ENCODE peak calls at places on chromosomes 12 and 14, in nine cellular contexts. T is progenitor cell of endocrine pancreas; K is mammary epithelial cell; H is activated T-helper 9 cell treated with anti-CD3 and anti-CD28 coated beads, Interleukin-2, amount 50 U/mL, for 16 hours; U is AG04450; B is neural progenitor cell; I is amygdala; F is NAMALWA; M is cardiac muscle cell. A is an unnamed sample.

GRCh38 chr12:11545438-11546330 is 103.8 kb upstream of the ETV6 start:
- DNase-seq in T (no peak), K (no peak), H (peak; percentile 5), U (no peak), B (no peak), I (no peak), F (peak; percentile 73), M (peak; percentile 14), A (no peak)

GRCh38 chr14:96741151-96741977 is 55.8 kb upstream of the VRK1 start:
- DNase-seq in T (peak; percentile 72), K (peak; percentile 37), H (peak; percentile 65), U (no peak), B (peak; percentile 79), I (peak; percentile 16), F (peak; percentile 70), M (peak; percentile 69), A (peak; percentile 29)

GRCh38 chr14:60760209-60760608 is 25.6 kb downstream of the MNAT1 start:
- DNase-seq in T (no peak), K (no peak), H (no peak), U (no peak), B (no peak), I (no peak), F (no peak), M (no peak), A (no peak)

GRCh38 chr14:101589486-101590015 is 28.3 kb downstream of the DIO3 start:
- DNase-seq in T (no peak), K (no peak), H (no peak), U (no peak), B (no peak), I (no peak), F (no peak), M (no peak), A (no peak)

GRCh38 chr14:49849213-49849847 is 3.3 kb downstream of the NEMF start:
- DNase-seq in T (no peak), K (no peak), H (no peak), U (no peak), B (no peak), I (no peak), F (no peak), M (no peak), A (no peak)

GRCh38 chr12:70644836-70645235 is 7.6 kb upstream of the PTPRB start:
- DNase-seq in T (no peak), K (no peak), H (no peak), U (no peak), B (no peak), I (no peak), F (no peak), M (no peak), A (no peak)

GRCh38 chr12:19288603-19289244 is 150.6 kb upstream of the AEBP2 start:
- DNase-seq in T (no peak), K (peak; percentile 23), H (no peak), U (no peak), B (peak; percentile 37), I (no peak), F (peak; percentile 65), M (peak; percentile 45), A (no peak)

GRCh38 chr14:75234173-75234855 is 44.3 kb upstream of the FOS start:
- DNase-seq in T (no peak), K (no peak), H (no peak), U (peak; percentile 66), B (no peak), I (peak; percentile 16), F (no peak), M (no peak), A (peak; percentile 13)

GRCh38 chr14:105012171-105012985 is 8.5 kb downstream of the CDCA4 start:
- DNase-seq in T (no peak), K (no peak), H (no peak), U (no peak), B (no peak), I (no peak), F (no peak), M (no peak), A (no peak)

GRCh38 chr12:1435456-1435855 is 158.9 kb downstream of the FBXL14 start:
- DNase-seq in T (no peak), K (no peak), H (no peak), U (no peak), B (no peak), I (no peak), F (no peak), M (no peak), A (no peak)

GRCh38 chr14:48331421-48331820 is 656.0 kb upstream of the MDGA2 start:
- DNase-seq in T (no peak), K (no peak), H (no peak), U (no peak), B (no peak), I (no peak), F (no peak), M (no peak), A (no peak)

GRCh38 chr12:65776994-65777393 is 47.3 kb upstream of the HMGA2 start:
- DNase-seq in T (no peak), K (no peak), H (no peak), U (no peak), B (no peak), I (no peak), F (no peak), M (no peak), A (no peak)

GRCh38 chr14:98859301-98859700 is 412.7 kb downstream of the BCL11B start:
- DNase-seq in T (no peak), K (no peak), H (no peak), U (no peak), B (no peak), I (no peak), F (no peak), M (no peak), A (no peak)

GRCh38 chr14:90453401-90453951 is 56.6 kb downstream of the CALM1 start:
- DNase-seq in T (no peak), K (no peak), H (no peak), U (no peak), B (no peak), I (no peak), F (no peak), M (peak; percentile 18), A (peak; percentile 59)

GRCh38 chr14:55316528-55316927 is 45.3 kb downstream of the FBXO34 start:
- DNase-seq in T (no peak), K (no peak), H (no peak), U (no peak), B (no peak), I (no peak), F (no peak), M (no peak), A (no peak)

GRCh38 chr12:96882862-96883261 is 24.2 kb upstream of the NEDD1 start:
- DNase-seq in T (no peak), K (peak; percentile 77), H (no peak), U (peak; percentile 64), B (no peak), I (no peak), F (no peak), M (no peak), A (no peak)

GRCh38 chr12:54164402-54165145 is 24.2 kb downstream of the SMUG1 start:
- DNase-seq in T (no peak), K (no peak), H (no peak), U (no peak), B (peak; percentile 54), I (no peak), F (no peak), M (no peak), A (peak; percentile 6)

GRCh38 chr14:103746706-103747105 is 31.1 kb downstream of the ZFYVE21 start:
- DNase-seq in T (no peak), K (no peak), H (no peak), U (no peak), B (no peak), I (no peak), F (no peak), M (no peak), A (no peak)

GRCh38 chr12:66050283-66050576 is 80.3 kb downstream of the LLPH start:
- DNase-seq in T (no peak), K (no peak), H (no peak), U (no peak), B (no peak), I (no peak), F (no peak), M (no peak), A (no peak)

GRCh38 chr14:71231521-71232393 is 324.5 kb downstream of the PCNX1 start:
- DNase-seq in T (no peak), K (no peak), H (no peak), U (no peak), B (no peak), I (no peak), F (peak; percentile 18), M (no peak), A (no peak)

GRCh38 chr12:44847888-44848770 is 28.0 kb downstream of the NELL2 start:
- DNase-seq in T (no peak), K (no peak), H (peak; percentile 35), U (no peak), B (no peak), I (no peak), F (peak; percentile 86), M (no peak), A (no peak)

GRCh38 chr14:104870368-104871144 is 5.5 kb downstream of the CEP170B start:
- DNase-seq in T (peak; percentile 38), K (no peak), H (no peak), U (no peak), B (peak; percentile 56), I (no peak), F (peak; percentile 55), M (peak; percentile 37), A (no peak)

GRCh38 chr12:80262372-80263170 is 163.2 kb downstream of the OTOGL start:
- DNase-seq in T (no peak), K (no peak), H (no peak), U (no peak), B (no peak), I (no peak), F (no peak), M (no peak), A (no peak)

GRCh38 chr12:109727039-109727723 is 13.6 kb downstream of the FAM222A start:
- DNase-seq in T (no peak), K (no peak), H (no peak), U (no peak), B (peak; percentile 77), I (peak; percentile 94), F (no peak), M (no peak), A (peak; percentile 62)

GRCh38 chr12:6199211-6199530 is 1.0 kb upstream of the CD9 start:
- DNase-seq in T (no peak), K (no peak), H (no peak), U (no peak), B (no peak), I (no peak), F (no peak), M (no peak), A (no peak)

GRCh38 chr12:262113-262512 is 523 bp downstream of the SLC6A13 start:
- DNase-seq in T (no peak), K (no peak), H (no peak), U (no peak), B (no peak), I (no peak), F (no peak), M (no peak), A (no peak)

GRCh38 chr12:20264608-20265114 is 103.7 kb upstream of the PDE3A start:
- DNase-seq in T (no peak), K (no peak), H (no peak), U (no peak), B (peak; percentile 44), I (no peak), F (no peak), M (peak; percentile 61), A (no peak)

GRCh38 chr14:31884776-31885379 is 192.2 kb upstream of the ARHGAP5 start:
- DNase-seq in T (no peak), K (peak; percentile 79), H (no peak), U (no peak), B (no peak), I (no peak), F (no peak), M (no peak), A (no peak)

GRCh38 chr12:132239796-132240668 is 89.4 kb downstream of the GALNT9 start:
- DNase-seq in T (no peak), K (no peak), H (no peak), U (no peak), B (no peak), I (no peak), F (no peak), M (no peak), A (no peak)